ENCODE peak calls at places on chromosomes 3 and 15, in seven cellular contexts. One of them, this sample, is unnamed.

GRCh38 chr3:66303556-66303955 is 82.8 kb downstream of the SLC25A26 start:
- DNase-seq in breast epithelium: no peak
- DNase-seq in uterus: no peak
- DNase-seq in cardiac muscle cell: no peak
- DNase-seq in ovary: no peak
- DNase-seq in left lung: no peak
- DNase-seq in Peyer's patch: peak; percentile 25
- DNase-seq in this sample: no peak

GRCh38 chr3:160343132-160343531 is 55.9 kb downstream of the IFT80 start:
- DNase-seq in breast epithelium: no peak
- DNase-seq in uterus: no peak
- DNase-seq in cardiac muscle cell: peak; percentile 40
- DNase-seq in ovary: no peak
- DNase-seq in left lung: no peak
- DNase-seq in Peyer's patch: no peak
- DNase-seq in this sample: peak; percentile 11

GRCh38 chr3:47577583-47578118 is 1.0 kb downstream of the CSPG5 start:
- DNase-seq in breast epithelium: no peak
- DNase-seq in uterus: no peak
- DNase-seq in cardiac muscle cell: no peak
- DNase-seq in ovary: no peak
- DNase-seq in left lung: no peak
- DNase-seq in Peyer's patch: no peak
- DNase-seq in this sample: no peak

GRCh38 chr3:33115024-33115768 is 1.4 kb downstream of the CRTAP start:
- DNase-seq in breast epithelium: peak; percentile 57
- DNase-seq in uterus: peak; percentile 91
- DNase-seq in cardiac muscle cell: peak; percentile 88
- DNase-seq in ovary: peak; percentile 66
- DNase-seq in left lung: peak; percentile 90
- DNase-seq in Peyer's patch: peak; percentile 56
- DNase-seq in this sample: peak; percentile 37

GRCh38 chr15:101615986-101616848 is 36.0 kb downstream of the TM2D3 start:
- DNase-seq in breast epithelium: no peak
- DNase-seq in uterus: peak; percentile 62
- DNase-seq in cardiac muscle cell: peak; percentile 88
- DNase-seq in ovary: peak; percentile 88
- DNase-seq in left lung: peak; percentile 61
- DNase-seq in Peyer's patch: no peak
- DNase-seq in this sample: peak; percentile 54

GRCh38 chr3:175338775-175339535 is 479.8 kb downstream of the NAALADL2 start:
- DNase-seq in breast epithelium: no peak
- DNase-seq in uterus: no peak
- DNase-seq in cardiac muscle cell: peak; percentile 63
- DNase-seq in ovary: no peak
- DNase-seq in left lung: peak; percentile 69
- DNase-seq in Peyer's patch: no peak
- DNase-seq in this sample: peak; percentile 46

GRCh38 chr15:39744334-39745103 is 38.1 kb downstream of the FSIP1 start:
- DNase-seq in breast epithelium: no peak
- DNase-seq in uterus: no peak
- DNase-seq in cardiac muscle cell: no peak
- DNase-seq in ovary: no peak
- DNase-seq in left lung: no peak
- DNase-seq in Peyer's patch: no peak
- DNase-seq in this sample: no peak

GRCh38 chr3:129240436-129240835 is 9.0 kb upstream of the COPG1 start:
- DNase-seq in breast epithelium: no peak
- DNase-seq in uterus: no peak
- DNase-seq in cardiac muscle cell: no peak
- DNase-seq in ovary: no peak
- DNase-seq in left lung: peak; percentile 44
- DNase-seq in Peyer's patch: no peak
- DNase-seq in this sample: no peak

GRCh38 chr3:197151562-197151961 is 121.9 kb upstream of the MELTF start:
- DNase-seq in breast epithelium: no peak
- DNase-seq in uterus: peak; percentile 26
- DNase-seq in cardiac muscle cell: peak; percentile 84
- DNase-seq in ovary: peak; percentile 28
- DNase-seq in left lung: peak; percentile 58
- DNase-seq in Peyer's patch: no peak
- DNase-seq in this sample: peak; percentile 26

GRCh38 chr3:61983479-61983878 is 389.9 kb downstream of the FEZF2 start:
- DNase-seq in breast epithelium: no peak
- DNase-seq in uterus: no peak
- DNase-seq in cardiac muscle cell: no peak
- DNase-seq in ovary: no peak
- DNase-seq in left lung: no peak
- DNase-seq in Peyer's patch: no peak
- DNase-seq in this sample: no peak

GRCh38 chr3:64508140-64508539 is 179.7 kb downstream of the ADAMTS9 start:
- DNase-seq in breast epithelium: no peak
- DNase-seq in uterus: no peak
- DNase-seq in cardiac muscle cell: no peak
- DNase-seq in ovary: no peak
- DNase-seq in left lung: no peak
- DNase-seq in Peyer's patch: no peak
- DNase-seq in this sample: no peak

GRCh38 chr3:131701153-131701791 is 198.5 kb upstream of the MRPL3 start:
- DNase-seq in breast epithelium: no peak
- DNase-seq in uterus: no peak
- DNase-seq in cardiac muscle cell: no peak
- DNase-seq in ovary: no peak
- DNase-seq in left lung: no peak
- DNase-seq in Peyer's patch: no peak
- DNase-seq in this sample: no peak

GRCh38 chr15:76206325-76206976 is 104.8 kb downstream of the ETFA start:
- DNase-seq in breast epithelium: peak; percentile 80
- DNase-seq in uterus: peak; percentile 60
- DNase-seq in cardiac muscle cell: peak; percentile 86
- DNase-seq in ovary: peak; percentile 81
- DNase-seq in left lung: peak; percentile 60
- DNase-seq in Peyer's patch: peak; percentile 23
- DNase-seq in this sample: peak; percentile 65

GRCh38 chr3:39639344-39640236 is 169.8 kb upstream of the MYRIP start:
- DNase-seq in breast epithelium: no peak
- DNase-seq in uterus: no peak
- DNase-seq in cardiac muscle cell: peak; percentile 94
- DNase-seq in ovary: no peak
- DNase-seq in left lung: peak; percentile 41
- DNase-seq in Peyer's patch: no peak
- DNase-seq in this sample: peak; percentile 89

GRCh38 chr3:73493543-73494314 is 131.0 kb downstream of the PDZRN3 start:
- DNase-seq in breast epithelium: no peak
- DNase-seq in uterus: no peak
- DNase-seq in cardiac muscle cell: peak; percentile 79
- DNase-seq in ovary: no peak
- DNase-seq in left lung: no peak
- DNase-seq in Peyer's patch: no peak
- DNase-seq in this sample: no peak

GRCh38 chr3:101842245-101842934 is 6.9 kb upstream of the NFKBIZ start:
- DNase-seq in breast epithelium: no peak
- DNase-seq in uterus: no peak
- DNase-seq in cardiac muscle cell: no peak
- DNase-seq in ovary: no peak
- DNase-seq in left lung: no peak
- DNase-seq in Peyer's patch: no peak
- DNase-seq in this sample: no peak

GRCh38 chr3:177689077-177689476 is 491.8 kb upstream of the TBL1XR1 start:
- DNase-seq in breast epithelium: no peak
- DNase-seq in uterus: no peak
- DNase-seq in cardiac muscle cell: no peak
- DNase-seq in ovary: no peak
- DNase-seq in left lung: no peak
- DNase-seq in Peyer's patch: no peak
- DNase-seq in this sample: no peak

GRCh38 chr3:79339846-79340245 is 428.0 kb downstream of the ROBO1 start:
- DNase-seq in breast epithelium: no peak
- DNase-seq in uterus: no peak
- DNase-seq in cardiac muscle cell: no peak
- DNase-seq in ovary: no peak
- DNase-seq in left lung: no peak
- DNase-seq in Peyer's patch: no peak
- DNase-seq in this sample: no peak

GRCh38 chr3:58994746-58995330 is 55.0 kb downstream of the CFAP20DC start:
- DNase-seq in breast epithelium: no peak
- DNase-seq in uterus: no peak
- DNase-seq in cardiac muscle cell: peak; percentile 81
- DNase-seq in ovary: no peak
- DNase-seq in left lung: no peak
- DNase-seq in Peyer's patch: no peak
- DNase-seq in this sample: peak; percentile 46

GRCh38 chr3:158308533-158308932 is 198.6 kb downstream of the RSRC1 start:
- DNase-seq in breast epithelium: no peak
- DNase-seq in uterus: no peak
- DNase-seq in cardiac muscle cell: no peak
- DNase-seq in ovary: no peak
- DNase-seq in left lung: no peak
- DNase-seq in Peyer's patch: no peak
- DNase-seq in this sample: no peak

DNA sequence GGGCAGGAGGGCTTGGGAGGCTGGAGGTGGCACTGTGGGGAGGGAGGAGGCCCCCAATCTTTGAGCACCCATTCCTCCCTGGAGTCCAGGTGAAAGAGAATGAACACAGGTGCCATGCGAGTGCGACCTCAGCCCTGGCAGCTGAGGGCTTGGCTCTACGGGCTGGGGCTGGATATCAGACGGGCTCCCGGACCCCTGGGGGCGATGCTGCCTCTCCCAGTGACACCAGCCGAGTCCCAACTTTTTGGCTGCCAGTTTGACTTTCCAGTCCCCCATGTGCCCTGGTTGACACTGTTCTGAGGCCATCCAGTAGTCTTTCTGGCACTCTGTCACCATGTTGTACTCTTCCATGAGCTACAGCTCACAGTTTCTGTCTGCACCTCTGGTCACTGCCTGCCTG is 1.2 kb downstream of the VILL start:
- DNase-seq in breast epithelium: no peak
- DNase-seq in uterus: no peak
- DNase-seq in cardiac muscle cell: no peak
- DNase-seq in ovary: no peak
- DNase-seq in left lung: no peak
- DNase-seq in Peyer's patch: no peak
- DNase-seq in this sample: no peak
- H3K27ac ChIP-seq in breast epithelium: no peak overlapping the region
- H3K27ac ChIP-seq in uterus: no peak overlapping the region
- H3K27ac ChIP-seq in cardiac muscle cell: no peak overlapping the region
- H3K27ac ChIP-seq in ovary: no peak overlapping the region
- H3K27ac ChIP-seq in left lung: peak overlapping the region; percentile 92
- H3K27ac ChIP-seq in Peyer's patch: no peak overlapping the region
- H3K27ac ChIP-seq in this sample: no peak overlapping the region

GRCh38 chr3:156443079-156443478 is 111.8 kb downstream of the SSR3 start:
- DNase-seq in breast epithelium: no peak
- DNase-seq in uterus: no peak
- DNase-seq in cardiac muscle cell: peak; percentile 21
- DNase-seq in ovary: no peak
- DNase-seq in left lung: no peak
- DNase-seq in Peyer's patch: no peak
- DNase-seq in this sample: no peak

GRCh38 chr3:156449712-156450574 is 105.0 kb downstream of the SSR3 start:
- DNase-seq in breast epithelium: no peak
- DNase-seq in uterus: no peak
- DNase-seq in cardiac muscle cell: peak; percentile 56
- DNase-seq in ovary: no peak
- DNase-seq in left lung: no peak
- DNase-seq in Peyer's patch: no peak
- DNase-seq in this sample: peak; percentile 46

GRCh38 chr3:156445117-156445968 is 109.6 kb downstream of the SSR3 start:
- DNase-seq in breast epithelium: no peak
- DNase-seq in uterus: no peak
- DNase-seq in cardiac muscle cell: no peak
- DNase-seq in ovary: no peak
- DNase-seq in left lung: no peak
- DNase-seq in Peyer's patch: no peak
- DNase-seq in this sample: no peak

GRCh38 chr3:156448300-156448699 is 106.6 kb downstream of the SSR3 start:
- DNase-seq in breast epithelium: no peak
- DNase-seq in uterus: no peak
- DNase-seq in cardiac muscle cell: peak; percentile 53
- DNase-seq in ovary: no peak
- DNase-seq in left lung: no peak
- DNase-seq in Peyer's patch: peak; percentile 31
- DNase-seq in this sample: peak; percentile 14
- TF ChIP-seq CTCF in breast epithelium: no peak
- TF ChIP-seq CTCF in uterus: no peak
- TF ChIP-seq CTCF in cardiac muscle cell: peak; percentile 53
- TF ChIP-seq CTCF in ovary: no peak
- TF ChIP-seq CTCF in left lung: peak; percentile 3
- TF ChIP-seq CTCF in Peyer's patch: no peak
- TF ChIP-seq CTCF in this sample: no peak

DNA sequence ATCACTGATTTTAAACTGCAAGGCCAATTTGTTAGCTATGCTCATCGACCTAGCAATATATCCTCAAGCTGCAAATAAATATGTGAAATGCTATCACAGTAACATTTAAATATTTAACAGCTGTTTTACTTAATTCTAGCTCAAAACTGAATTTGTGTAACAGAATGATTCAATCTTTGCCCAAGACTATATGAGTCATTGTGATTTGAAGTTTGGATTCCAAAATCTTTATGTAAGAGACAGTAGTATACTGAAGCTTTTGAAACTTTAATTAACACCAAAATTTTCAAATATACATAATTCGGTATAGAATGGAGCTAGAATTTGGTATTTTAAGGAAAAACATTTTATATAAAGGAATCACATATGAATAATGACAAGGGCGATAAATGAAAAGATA is 603.0 kb upstream of the ROBO2 start:
- DNase-seq in breast epithelium: no peak
- DNase-seq in uterus: no peak
- DNase-seq in cardiac muscle cell: no peak
- DNase-seq in ovary: no peak
- DNase-seq in left lung: no peak
- DNase-seq in Peyer's patch: no peak
- DNase-seq in this sample: no peak
- H3K27ac ChIP-seq in breast epithelium: no peak overlapping the region
- H3K27ac ChIP-seq in uterus: no peak overlapping the region
- H3K27ac ChIP-seq in cardiac muscle cell: no peak overlapping the region
- H3K27ac ChIP-seq in ovary: no peak overlapping the region
- H3K27ac ChIP-seq in left lung: no peak overlapping the region
- H3K27ac ChIP-seq in Peyer's patch: no peak overlapping the region
- H3K27ac ChIP-seq in this sample: no peak overlapping the region

GRCh38 chr3:45491344-45491743 is 103.0 kb downstream of the LARS2 start:
- DNase-seq in breast epithelium: no peak
- DNase-seq in uterus: no peak
- DNase-seq in cardiac muscle cell: no peak
- DNase-seq in ovary: no peak
- DNase-seq in left lung: no peak
- DNase-seq in Peyer's patch: no peak
- DNase-seq in this sample: peak; percentile 29
- TF ChIP-seq CTCF in breast epithelium: no peak
- TF ChIP-seq CTCF in uterus: no peak
- TF ChIP-seq CTCF in cardiac muscle cell: no peak
- TF ChIP-seq CTCF in ovary: no peak
- TF ChIP-seq CTCF in left lung: no peak
- TF ChIP-seq CTCF in Peyer's patch: no peak
- TF ChIP-seq CTCF in this sample: no peak

GRCh38 chr3:1087066-1087555 is 5.7 kb upstream of the CNTN6 start:
- DNase-seq in breast epithelium: peak; percentile 83
- DNase-seq in uterus: no peak
- DNase-seq in cardiac muscle cell: peak; percentile 89
- DNase-seq in ovary: no peak
- DNase-seq in left lung: peak; percentile 65
- DNase-seq in Peyer's patch: no peak
- DNase-seq in this sample: peak; percentile 0
- H3K27ac ChIP-seq in breast epithelium: peak overlapping the region; percentile 26
- H3K27ac ChIP-seq in uterus: no peak overlapping the region
- H3K27ac ChIP-seq in cardiac muscle cell: no peak overlapping the region
- H3K27ac ChIP-seq in ovary: no peak overlapping the region
- H3K27ac ChIP-seq in left lung: peak overlapping the region; percentile 45
- H3K27ac ChIP-seq in Peyer's patch: no peak overlapping the region
- H3K27ac ChIP-seq in this sample: no peak overlapping the region

This sample was measured in RWPE1.